ENCODE peak calls at places on chromosomes 2 and 18, in four cellular contexts. G is upper lobe of right lung, F is HCT116, U is IMR-90. V is an unnamed sample.

GRCh38 chr2:186573528-186573927 is 16.3 kb upstream of the ITGAV start:
- DNase-seq in G (no peak), F (no peak), U (no peak), V (no peak)

GRCh38 chr2:237581751-237582746 is 8.5 kb downstream of the RAB17 start:
- DNase-seq in G (peak; percentile 67), F (no peak), U (peak; percentile 71), V (peak; percentile 67)

GRCh38 chr18:51074605-51075004 is 44.6 kb downstream of the SMAD4 start:
- DNase-seq in G (no peak), F (no peak), U (no peak), V (no peak)

GRCh38 chr2:201171259-201171814 is 11.6 kb upstream of the CASP10 start:
- DNase-seq in G (no peak), F (no peak), U (no peak), V (no peak)

GRCh38 chr18:52950153-52950552 is 610.2 kb downstream of the DCC start:
- DNase-seq in G (no peak), F (no peak), U (no peak), V (no peak)

GRCh38 chr2:111121028-111121872 is 536 bp downstream of the BCL2L11 start:
- DNase-seq in G (peak; percentile 81), F (no peak), U (no peak), V (peak; percentile 23)

GRCh38 chr2:48249631-48250473 is 280.1 kb upstream of the STON1 start:
- DNase-seq in G (no peak), F (no peak), U (peak; percentile 64), V (peak; percentile 59)

GRCh38 chr2:188628989-188629889 is 337.6 kb downstream of the GULP1 start:
- DNase-seq in G (no peak), F (peak; percentile 7), U (peak; percentile 67), V (peak; percentile 95)

GRCh38 chr2:209973328-209973727 is 29.1 kb upstream of the RPE start:
- DNase-seq in G (no peak), F (no peak), U (no peak), V (no peak)

GRCh38 chr2:62586981-62587380 is 81.0 kb upstream of the TMEM17 start:
- DNase-seq in G (no peak), F (no peak), U (peak; percentile 87), V (no peak)

GRCh38 chr2:47402555-47402804 is 476 bp upstream of the MSH2 start:
- DNase-seq in G (no peak), F (no peak), U (peak; percentile 45), V (no peak)

GRCh38 chr2:232876978-232877441 is 6.9 kb downstream of the SNORC start:
- DNase-seq in G (peak; percentile 60), F (no peak), U (no peak), V (no peak)

GRCh38 chr2:232877940-232878511 is 8.0 kb downstream of the SNORC start:
- DNase-seq in G (peak; percentile 53), F (no peak), U (no peak), V (no peak)

GRCh38 chr2:232875256-232876070 is 5.4 kb downstream of the SNORC start:
- DNase-seq in G (peak; percentile 60), F (no peak), U (no peak), V (no peak)

GRCh38 chr2:232874677-232875223 is 4.7 kb downstream of the SNORC start:
- DNase-seq in G (peak; percentile 42), F (no peak), U (no peak), V (no peak)

GRCh38 chr2:232876071-232876977 is 6.3 kb downstream of the SNORC start:
- DNase-seq in G (peak; percentile 60), F (no peak), U (no peak), V (no peak)
- H3K4me3 ChIP-seq in G (peak overlapping the region; percentile 38), F (no peak overlapping the region), U (peak overlapping the region; percentile 38), V (peak overlapping the region; percentile 48)

GRCh38 chr2:157839162-157839801 is 36.8 kb downstream of the ACVR1 start:
- DNase-seq in G (no peak), F (no peak), U (peak; percentile 71), V (peak; percentile 51)

GRCh38 chr2:157839822-157840221 is 36.3 kb downstream of the ACVR1 start:
- DNase-seq in G (no peak), F (no peak), U (no peak), V (no peak)

GRCh38 chr2:157836531-157836930 is 39.6 kb downstream of the ACVR1 start:
- DNase-seq in G (no peak), F (no peak), U (no peak), V (no peak)

GRCh38 chr2:157838442-157839161 is 37.5 kb downstream of the ACVR1 start:
- DNase-seq in G (no peak), F (peak; percentile 68), U (peak; percentile 90), V (peak; percentile 68)

GRCh38 chr2:157837851-157838441 is 38.2 kb downstream of the ACVR1 start:
- DNase-seq in G (no peak), F (no peak), U (peak; percentile 67), V (peak; percentile 57)
- H3K4me3 ChIP-seq in G (peak overlapping the region; percentile 38), F (no peak overlapping the region), U (peak overlapping the region; percentile 42), V (peak overlapping the region; percentile 49)

DNA sequence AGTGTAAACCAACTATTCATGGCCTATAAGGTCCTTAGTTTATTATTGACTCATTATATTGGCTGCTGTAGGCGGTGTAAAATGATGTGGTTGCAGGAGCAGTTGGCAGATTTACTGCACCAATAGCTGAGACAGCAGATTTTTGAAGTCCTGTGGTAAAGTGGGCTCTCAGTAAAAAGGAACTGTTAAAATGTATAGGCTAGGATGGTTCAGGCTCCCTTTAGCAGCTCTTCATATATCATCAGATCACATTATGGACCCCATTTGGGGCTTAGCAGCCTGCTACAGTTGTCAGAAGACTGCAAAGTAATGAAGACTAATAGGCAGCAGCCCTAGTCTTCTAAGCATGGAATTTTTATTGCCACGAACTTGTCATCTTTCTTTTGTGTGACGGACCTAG is 27.8 kb downstream of the MTX2 start:
- DNase-seq in G (no peak), F (no peak), U (no peak), V (no peak)
- H3K4me3 ChIP-seq in G (no peak overlapping the region), F (no peak overlapping the region), U (no peak overlapping the region), V (no peak overlapping the region)

GRCh38 chr2:215506604-215506990 is 70.7 kb upstream of the FN1 start:
- DNase-seq in G (no peak), F (no peak), U (no peak), V (no peak)
- H3K4me3 ChIP-seq in G (no peak overlapping the region), F (no peak overlapping the region), U (no peak overlapping the region), V (no peak overlapping the region)

V was measured in fibroblast of the aortic adventitia.